ENCODE peak calls at places on chromosome 4, in four cellular contexts. W is hypothalamus, R is AG10803, L is fibroblast of the aortic adventitia. P is an unnamed sample.

GRCh38 chr4:26028793-26029511 is 114.9 kb downstream of the SMIM20 start:
- DNase-seq in R (peak; percentile 65), W (peak; percentile 12), L (peak; percentile 68), P (no peak)

GRCh38 chr4:98801259-98801725 is 127.6 kb downstream of the EIF4E start:
- DNase-seq in W (peak; percentile 11), R (no peak), L (no peak), P (no peak)

GRCh38 chr4:155954118-155954503 is 445 bp upstream of the CTSO start:
- DNase-seq in L (no peak), W (no peak), R (peak; percentile 21), P (no peak)

GRCh38 chr4:79603681-79604080 is 195.7 kb upstream of the GK2 start:
- DNase-seq in R (no peak), L (no peak), W (no peak), P (no peak)

GRCh38 chr4:99027304-99027703 is 31.8 kb downstream of the METAP1 start:
- DNase-seq in W (no peak), R (no peak), L (no peak), P (no peak)

GRCh38 chr4:139241086-139241783 is 38.8 kb downstream of the MGARP start:
- DNase-seq in L (no peak), W (no peak), R (peak; percentile 16), P (no peak)

GRCh38 chr4:73068496-73069337 is 799 bp downstream of the COX18 start:
- DNase-seq in L (peak; percentile 50), R (peak; percentile 17), W (no peak), P (no peak)

GRCh38 chr4:184668511-184669114 is 19.1 kb downstream of the PRIMPOL start:
- DNase-seq in W (no peak), R (no peak), L (no peak), P (no peak)

GRCh38 chr4:2256156-2256731 is 5.7 kb downstream of the MXD4 start:
- DNase-seq in W (no peak), R (no peak), L (no peak), P (no peak)

GRCh38 chr4:26242451-26242850 is 78.4 kb upstream of the RBPJ start:
- DNase-seq in L (peak; percentile 35), R (peak; percentile 15), W (no peak), P (no peak)

GRCh38 chr4:86661006-86661405 is 66.9 kb downstream of the PTPN13 start:
- DNase-seq in W (no peak), L (no peak), R (no peak), P (no peak)

GRCh38 chr4:56723831-56724230 is 42.7 kb upstream of the HOPX start:
- DNase-seq in L (no peak), R (no peak), W (no peak), P (no peak)

GRCh38 chr4:87073570-87074470 is 139.0 kb downstream of the AFF1 start:
- DNase-seq in L (peak; percentile 55), W (no peak), R (no peak), P (no peak)

GRCh38 chr4:173525118-173526033 is 4.7 kb downstream of the HAND2 start:
- DNase-seq in W (no peak), L (peak; percentile 68), R (no peak), P (no peak)

GRCh38 chr4:106502106-106502699 is 133.6 kb upstream of the GIMD1 start:
- DNase-seq in R (peak; percentile 77), L (peak; percentile 72), W (no peak), P (no peak)

GRCh38 chr4:88104902-88105610 is 53.4 kb downstream of the ABCG2 start:
- DNase-seq in R (peak; percentile 45), W (no peak), L (peak; percentile 66), P (no peak)

GRCh38 chr4:185033950-185034349 is 15.7 kb downstream of the HELT start:
- DNase-seq in W (no peak), R (no peak), L (no peak), P (no peak)

GRCh38 chr4:24979554-24979953 is 51.2 kb downstream of the LGI2 start:
- DNase-seq in R (peak; percentile 49), W (no peak), L (peak; percentile 38), P (peak; percentile 18)

GRCh38 chr4:100312615-100313355 is 122.5 kb upstream of the DDIT4L start:
- DNase-seq in R (peak; percentile 43), L (peak; percentile 5), W (no peak), P (no peak)

GRCh38 chr4:142815834-142816233 is 30.3 kb downstream of the INPP4B start:
- DNase-seq in L (peak; percentile 68), W (no peak), R (peak; percentile 86), P (no peak)

GRCh38 chr4:104811727-104812126 is 317.0 kb upstream of the CXXC4 start:
- DNase-seq in R (no peak), W (no peak), L (no peak), P (no peak)

GRCh38 chr4:173318648-173319211 is 15.4 kb downstream of the HMGB2 start:
- DNase-seq in R (peak; percentile 60), W (no peak), L (peak; percentile 77), P (no peak)

GRCh38 chr4:84856468-84856867 is 110.0 kb downstream of the WDFY3 start:
- DNase-seq in W (no peak), R (no peak), L (no peak), P (no peak)

GRCh38 chr4:108473163-108473720 is 147.1 kb upstream of the RPL34 start:
- DNase-seq in W (no peak), L (peak; percentile 11), R (no peak), P (no peak)

GRCh38 chr4:129978315-129978714 is 882.4 kb downstream of the C4orf33 start:
- DNase-seq in R (no peak), L (no peak), W (no peak), P (no peak)

GRCh38 chr4:3389879-3390840 is 51.6 kb upstream of the HGFAC start:
- DNase-seq in R (no peak), L (no peak), W (no peak), P (no peak)

GRCh38 chr4:161256172-161256571 is 907.6 kb downstream of the FSTL5 start:
- DNase-seq in L (no peak), R (no peak), W (no peak), P (no peak)

GRCh38 chr4:76003620-76004019 is 3.7 kb downstream of the CXCL9 start:
- DNase-seq in R (no peak), L (no peak), W (no peak), P (no peak)

GRCh38 chr4:140078366-140078765 is 75.6 kb downstream of the MAML3 start:
- DNase-seq in W (no peak), L (peak; percentile 23), R (peak; percentile 34), P (no peak)

GRCh38 chr4:56909083-56909981 is 1.6 kb downstream of the REST start:
- DNase-seq in R (peak; percentile 56), L (peak; percentile 58), W (peak; percentile 53), P (peak; percentile 87)

GRCh38 chr4:853416-853781 is 27.5 kb upstream of the CPLX1 start:
- DNase-seq in L (no peak), W (no peak), R (no peak), P (no peak)

GRCh38 chr4:106569151-106570029 is 200.8 kb upstream of the GIMD1 start:
- DNase-seq in L (peak; percentile 64), R (peak; percentile 95), W (no peak), P (no peak)

GRCh38 chr4:36088542-36088941 is 155.8 kb downstream of the ARAP2 start:
- DNase-seq in R (no peak), W (no peak), L (no peak), P (no peak)

GRCh38 chr4:108965031-108965430 is 202.2 kb upstream of the ETNPPL start:
- DNase-seq in L (no peak), R (no peak), W (no peak), P (no peak)

GRCh38 chr4:8451440-8452182 is 11.0 kb downstream of the TRMT44 start:
- DNase-seq in L (no peak), R (no peak), W (no peak), P (no peak)

P was measured in C1 segment of cervical spinal cord.